ENCODE peak calls at places on chromosome 15, in six cellular contexts. I is AG04450; M is GM12891; K is NCI-H2029 treated with DMSO at 0.1 percent for 48 hours; H is activated CD4-positive, alpha-beta memory T cell treated with anti-CD3 and anti-CD28 coated beads, Interleukin-2, amount 10 ng/mL, durations not matched to agents 7 days and 5 days; R is endothelial cell of umbilical vein. D is an unnamed sample.

GRCh38 chr15:65330934-65331645 is 26.6 kb downstream of the RNU5B-1 start:
- DNase-seq in I (no peak), M (no peak), K (no peak), H (no peak), R (no peak), D (no peak)

GRCh38 chr15:39746176-39746575 is 36.5 kb downstream of the FSIP1 start:
- DNase-seq in I (no peak), M (no peak), K (no peak), H (no peak), R (no peak), D (no peak)

GRCh38 chr15:84788500-84788899 is 28.7 kb upstream of the ALPK3 start:
- DNase-seq in I (no peak), M (no peak), K (no peak), H (no peak), R (no peak), D (no peak)

GRCh38 chr15:51334011-51334426 is 4.4 kb downstream of the CYP19A1 start:
- DNase-seq in I (no peak), M (no peak), K (peak; percentile 23), H (no peak), R (peak; percentile 94), D (no peak)

GRCh38 chr15:76386178-76386577 is 49.6 kb downstream of the ISL2 start:
- DNase-seq in I (no peak), M (no peak), K (no peak), H (no peak), R (no peak), D (no peak)

GRCh38 chr15:55915876-55916567 is 77.4 kb downstream of the NEDD4 start:
- DNase-seq in I (no peak), M (no peak), K (no peak), H (no peak), R (no peak), D (no peak)

GRCh38 chr15:33243869-33244268 is 49.4 kb upstream of the FMN1 start:
- DNase-seq in I (no peak), M (no peak), K (no peak), H (no peak), R (peak; percentile 5), D (no peak)

GRCh38 chr15:45134682-45135604 is 5.1 kb downstream of the DUOX1 start:
- DNase-seq in I (no peak), M (no peak), K (no peak), H (no peak), R (no peak), D (no peak)

GRCh38 chr15:47116698-47117097 is 600.6 kb upstream of the SEMA6D start:
- DNase-seq in I (no peak), M (no peak), K (no peak), H (no peak), R (no peak), D (no peak)

GRCh38 chr15:21270474-21270873 is 169.8 kb downstream of the POTEB3 start:
- DNase-seq in I (no peak), M (no peak), K (no peak), H (no peak), R (no peak), D (no peak)

GRCh38 chr15:67146214-67146613 is 80.8 kb downstream of the SMAD3 start:
- DNase-seq in I (peak; percentile 78), M (no peak), K (no peak), H (no peak), R (peak; percentile 78), D (no peak)

GRCh38 chr15:101489633-101490407 is at the start of gene PCSK6:
- DNase-seq in I (no peak), M (peak; percentile 56), K (no peak), H (no peak), R (no peak), D (no peak)

GRCh38 chr15:58021332-58022230 is 43.9 kb downstream of the ALDH1A2 start:
- DNase-seq in I (no peak), M (no peak), K (no peak), H (no peak), R (no peak), D (no peak)

GRCh38 chr15:80093854-80094418 is 34.5 kb downstream of the ZFAND6 start:
- DNase-seq in I (no peak), M (no peak), K (no peak), H (no peak), R (peak; percentile 75), D (no peak)